ENCODE peak calls at places on chromosomes 3 and 15, in seven cellular contexts. O, F, V, Y, T, U and N are unnamed samples.

GRCh38 chr3:58161435-58162398 is 49.1 kb downstream of the DNASE1L3 start:
- DNase-seq in O (peak; percentile 82), F (peak; percentile 93), V (peak; percentile 93), Y (peak; percentile 88), T (peak; percentile 97), U (peak; percentile 93), N (no peak)

GRCh38 chr3:123422457-123422856 is 26.4 kb downstream of the ADCY5 start:
- DNase-seq in O (no peak), F (no peak), V (no peak), Y (no peak), T (no peak), U (no peak), N (no peak)

GRCh38 chr3:62875103-62876002 is at the start of gene CADPS:
- DNase-seq in O (peak; percentile 62), F (no peak), V (no peak), Y (no peak), T (no peak), U (no peak), N (peak; percentile 24)

GRCh38 chr3:186929676-186930075 is 650 bp upstream of the ST6GAL1 start:
- DNase-seq in O (no peak), F (no peak), V (no peak), Y (no peak), T (no peak), U (no peak), N (no peak)

GRCh38 chr3:58526124-58526957 is 10.6 kb downstream of the ACOX2 start:
- DNase-seq in O (peak; percentile 2), F (peak; percentile 92), V (peak; percentile 96), Y (peak; percentile 88), T (peak; percentile 91), U (peak; percentile 57), N (no peak)

GRCh38 chr3:174614046-174614445 is 245.1 kb upstream of the NAALADL2 start:
- DNase-seq in O (peak; percentile 10), F (peak; percentile 18), V (no peak), Y (no peak), T (no peak), U (no peak), N (no peak)

GRCh38 chr3:122324871-122325323 is at the start of gene CSTA:
- DNase-seq in O (no peak), F (no peak), V (peak; percentile 1), Y (no peak), T (no peak), U (no peak), N (no peak)

GRCh38 chr3:162334537-162334936 is 837.9 kb downstream of the OTOL1 start:
- DNase-seq in O (no peak), F (no peak), V (no peak), Y (no peak), T (no peak), U (no peak), N (no peak)

GRCh38 chr3:142973217-142974009 is 9.9 kb upstream of the PAQR9 start:
- DNase-seq in O (no peak), F (no peak), V (no peak), Y (no peak), T (no peak), U (no peak), N (no peak)

GRCh38 chr3:32422943-32423342 is 31.3 kb downstream of the CMTM7 start:
- DNase-seq in O (no peak), F (no peak), V (no peak), Y (no peak), T (no peak), U (no peak), N (no peak)

GRCh38 chr3:17551333-17551732 is 191.1 kb downstream of the TBC1D5 start:
- DNase-seq in O (no peak), F (no peak), V (no peak), Y (no peak), T (no peak), U (no peak), N (no peak)

GRCh38 chr3:134441321-134441720 is 44.5 kb downstream of the ANAPC13 start:
- DNase-seq in O (no peak), F (no peak), V (no peak), Y (no peak), T (no peak), U (no peak), N (no peak)

GRCh38 chr15:55518641-55519040 is 10.6 kb upstream of the DNAAF4 start:
- DNase-seq in O (peak; percentile 30), F (no peak), V (peak; percentile 11), Y (no peak), T (no peak), U (no peak), N (no peak)

GRCh38 chr15:38398134-38398533 is 55.8 kb upstream of the FAM98B start:
- DNase-seq in O (peak; percentile 29), F (peak; percentile 99), V (peak; percentile 98), Y (peak; percentile 15), T (peak; percentile 95), U (peak; percentile 94), N (no peak)

GRCh38 chr15:37004981-37005735 is 95.2 kb downstream of the MEIS2 start:
- DNase-seq in O (no peak), F (no peak), V (no peak), Y (no peak), T (no peak), U (no peak), N (no peak)

GRCh38 chr3:34864011-34864410 is 775.3 kb upstream of the ARPP21 start:
- DNase-seq in O (no peak), F (peak; percentile 70), V (no peak), Y (no peak), T (peak; percentile 45), U (peak; percentile 5), N (no peak)

GRCh38 chr3:11059090-11059798 is 66.7 kb downstream of the SLC6A1 start:
- DNase-seq in O (peak; percentile 47), F (peak; percentile 68), V (peak; percentile 82), Y (peak; percentile 48), T (peak; percentile 83), U (peak; percentile 67), N (peak; percentile 38)

GRCh38 chr3:72872183-72872582 is 15.7 kb upstream of the GXYLT2 start:
- DNase-seq in O (no peak), F (peak; percentile 5), V (peak; percentile 91), Y (no peak), T (no peak), U (no peak), N (no peak)

GRCh38 chr3:16381426-16381825 is 116.4 kb downstream of the OXNAD1 start:
- DNase-seq in O (no peak), F (no peak), V (no peak), Y (no peak), T (no peak), U (no peak), N (no peak)

GRCh38 chr3:139629033-139629432 is 48.7 kb downstream of the NMNAT3 start:
- DNase-seq in O (peak; percentile 53), F (no peak), V (no peak), Y (peak; percentile 18), T (no peak), U (no peak), N (no peak)

GRCh38 chr15:52794665-52795463 is 4.7 kb upstream of the ONECUT1 start:
- DNase-seq in O (no peak), F (no peak), V (no peak), Y (no peak), T (no peak), U (no peak), N (peak; percentile 30)

GRCh38 chr3:31531465-31531991 is 1.2 kb upstream of the STT3B start:
- DNase-seq in O (peak; percentile 42), F (no peak), V (peak; percentile 3), Y (no peak), T (no peak), U (peak; percentile 55), N (no peak)

GRCh38 chr3:77931272-77932009 is 891.5 kb downstream of the ROBO2 start:
- DNase-seq in O (peak; percentile 64), F (no peak), V (no peak), Y (no peak), T (no peak), U (no peak), N (no peak)

GRCh38 chr15:25242957-25243799 is 195.6 kb downstream of the UBE3A start:
- DNase-seq in O (no peak), F (no peak), V (no peak), Y (no peak), T (no peak), U (no peak), N (no peak)

GRCh38 chr3:31539275-31539674 is 6.5 kb downstream of the STT3B start:
- DNase-seq in O (no peak), F (no peak), V (no peak), Y (no peak), T (no peak), U (no peak), N (no peak)

GRCh38 chr3:73096169-73096568 is 34.7 kb downstream of the EBLN2 start:
- DNase-seq in O (no peak), F (no peak), V (no peak), Y (no peak), T (no peak), U (no peak), N (no peak)

GRCh38 chr3:51678186-51678585 is 7.1 kb downstream of the TEX264 start:
- DNase-seq in O (no peak), F (no peak), V (no peak), Y (no peak), T (no peak), U (no peak), N (no peak)

GRCh38 chr3:45950686-45951600 is 7.7 kb downstream of the CXCR6 start:
- DNase-seq in O (no peak), F (no peak), V (no peak), Y (no peak), T (no peak), U (no peak), N (peak; percentile 60)

GRCh38 chr15:39365161-39365560 is 215.7 kb upstream of the THBS1 start:
- DNase-seq in O (no peak), F (no peak), V (no peak), Y (no peak), T (no peak), U (no peak), N (no peak)

GRCh38 chr3:1087066-1087555 is 5.7 kb upstream of the CNTN6 start:
- DNase-seq in O (peak; percentile 22), F (peak; percentile 95), V (no peak), Y (no peak), T (peak; percentile 38), U (peak; percentile 93), N (no peak)

GRCh38 chr3:149626671-149627070 is 31.2 kb downstream of the WWTR1 start:
- DNase-seq in O (no peak), F (no peak), V (no peak), Y (no peak), T (no peak), U (no peak), N (no peak)

GRCh38 chr15:74489518-74490338 is 28.8 kb upstream of the UBL7 start:
- DNase-seq in O (peak; percentile 70), F (peak; percentile 36), V (peak; percentile 36), Y (peak; percentile 48), T (peak; percentile 40), U (no peak), N (peak; percentile 77)

GRCh38 chr3:191356586-191357439 is 26.5 kb upstream of the UTS2B start:
- DNase-seq in O (no peak), F (peak; percentile 78), V (peak; percentile 71), Y (peak; percentile 42), T (peak; percentile 73), U (peak; percentile 89), N (no peak)

GRCh38 chr3:76264911-76265310 is 479.6 kb upstream of the ZNF717 start:
- DNase-seq in O (no peak), F (no peak), V (no peak), Y (no peak), T (no peak), U (no peak), N (no peak)

GRCh38 chr3:113249111-113249510 is 37.8 kb downstream of the BOC start:
- DNase-seq in O (no peak), F (peak; percentile 83), V (peak; percentile 50), Y (no peak), T (peak; percentile 82), U (peak; percentile 63), N (no peak)

GRCh38 chr15:42072141-42072685 is 22.1 kb downstream of the PLA2G4D start:
- DNase-seq in O (no peak), F (no peak), V (no peak), Y (no peak), T (no peak), U (no peak), N (no peak)